ENCODE peak calls at places on chromosomes 3 and 15, in ten cellular contexts. W is hepatocyte; L is right cardiac atrium; E is CD8-positive, alpha-beta memory T cell; Z is stomach; A is Karpas-422; T is PC-9; P is uterus; V is HCT116; Q is left ventricle myocardium inferior. I is an unnamed sample. For H3K4me1, the result is how much of the 10 kb centered on the place peaks cover.

GRCh38 chr15:40242216-40242599 is 3.3 kb downstream of the PAK6 start:
- DNase-seq in L (no peak), E (no peak), Z (no peak), W (no peak), Q (no peak), P (no peak), A (no peak), T (no peak), V (no peak), I (no peak)

GRCh38 chr15:58771621-58772235 is 626 bp downstream of the MINDY2 start:
- DNase-seq in L (peak), W (peak), E (no peak), V (no peak), Q (peak), T (no peak), A (peak), P (peak), Z (peak), I (no peak)

GRCh38 chr3:4492240-4493007 is 724 bp upstream of the ITPR1 start:
- DNase-seq in T (peak), E (peak), Z (peak), V (no peak), Q (peak), W (peak), A (peak), L (peak), P (peak), I (peak)

GRCh38 chr3:142602630-142603339 is 6.6 kb downstream of the PLS1 start:
- DNase-seq in Z (no peak), T (no peak), L (no peak), V (no peak), E (no peak), P (no peak), W (no peak), Q (no peak), A (no peak), I (no peak)

GRCh38 chr3:88149146-88149515 is 628 bp upstream of the C3orf38 start:
- DNase-seq in W (no peak), V (peak), Z (no peak), P (no peak), E (no peak), A (no peak), Q (no peak), L (no peak), T (no peak), I (no peak)

GRCh38 chr3:102646557-102646956 is 211.7 kb downstream of the ZPLD1 start:
- DNase-seq in A (no peak), L (no peak), V (no peak), W (no peak), P (no peak), Q (no peak), E (no peak), T (no peak), Z (no peak), I (no peak)

GRCh38 chr15:25802285-25802830 is 60.8 kb downstream of the ATP10A start:
- DNase-seq in V (no peak), E (no peak), Z (no peak), W (no peak), T (no peak), A (no peak), P (no peak), L (no peak), Q (no peak), I (no peak)

GRCh38 chr3:108500728-108501127 is 9.7 kb downstream of the MYH15 start:
- DNase-seq in P (no peak), Q (no peak), T (no peak), E (no peak), W (no peak), V (no peak), Z (no peak), A (no peak), L (no peak), I (no peak)

GRCh38 chr3:56787784-56788256 is 13.9 kb downstream of the ARHGEF3 start:
- DNase-seq in A (no peak), W (no peak), L (no peak), E (no peak), Z (no peak), P (no peak), V (no peak), Q (no peak), T (no peak), I (no peak)

GRCh38 chr3:46849686-46850467 is 13.4 kb downstream of the MYL3 start:
- DNase-seq in E (no peak), A (no peak), W (no peak), P (no peak), Q (no peak), L (no peak), Z (peak), T (no peak), V (no peak), I (no peak)

GRCh38 chr15:66308526-66308925 is 15.2 kb downstream of the DIS3L start:
- DNase-seq in Q (no peak), A (no peak), L (no peak), W (no peak), P (no peak), Z (no peak), E (no peak), V (no peak), T (no peak), I (no peak)

GRCh38 chr15:32861741-32862140 is 143.9 kb downstream of the GREM1 start:
- DNase-seq in E (no peak), Z (no peak), L (peak), T (no peak), P (no peak), Q (no peak), A (no peak), V (no peak), W (peak), I (no peak)

GRCh38 chr15:95839367-95839782 is 491.1 kb upstream of the NR2F2 start:
- DNase-seq in A (no peak), T (no peak), V (no peak), Q (no peak), E (no peak), L (no peak), W (no peak), P (no peak), Z (no peak), I (no peak)

GRCh38 chr3:95172549-95172948 is 1109.7 kb downstream of the NSUN3 start:
- DNase-seq in V (no peak), W (no peak), L (no peak), Q (no peak), T (no peak), P (no peak), A (no peak), Z (no peak), E (no peak), I (no peak)

GRCh38 chr15:83499476-83499875 is 52.3 kb downstream of the SH3GL3 start:
- DNase-seq in E (no peak), Z (no peak), W (no peak), V (no peak), L (no peak), T (no peak), Q (no peak), P (no peak), A (no peak), I (no peak)

GRCh38 chr3:160822931-160823330 is 66.9 kb downstream of the PPM1L start:
- DNase-seq in V (no peak), E (no peak), T (no peak), L (no peak), A (no peak), W (no peak), P (no peak), Q (no peak), Z (no peak), I (no peak)

GRCh38 chr3:184748219-184749135 is 36.6 kb upstream of the MAGEF1 start:
- DNase-seq in Z (peak), W (peak), A (peak), E (no peak), Q (no peak), L (no peak), P (no peak), V (peak), T (peak), I (peak)

GRCh38 chr3:87792193-87792531 is 266.6 kb downstream of the CGGBP1 start:
- DNase-seq in P (no peak), A (no peak), Z (no peak), T (no peak), E (no peak), V (no peak), Q (no peak), W (no peak), L (no peak), I (no peak)

GRCh38 chr3:33722626-33723370 is 4.7 kb upstream of the CLASP2 start:
- DNase-seq in L (no peak), E (no peak), Z (no peak), W (no peak), A (no peak), T (no peak), Q (no peak), V (no peak), P (no peak), I (no peak)

GRCh38 chr15:93035953-93036810 is 52.8 kb downstream of the RGMA start:
- DNase-seq in Q (no peak), V (peak), P (no peak), E (peak), W (peak), Z (peak), L (peak), T (no peak), A (peak), I (peak)

GRCh38 chr3:112293368-112294321 is at the start of gene SLC9C1:
- DNase-seq in V (peak), L (peak), Q (no peak), E (no peak), W (peak), P (peak), A (peak), T (peak), Z (no peak), I (peak)

GRCh38 chr15:78301813-78302212 is 2.4 kb upstream of the SKIC8 start:
- DNase-seq in L (no peak), P (no peak), V (no peak), Q (no peak), A (no peak), Z (no peak), E (no peak), T (peak), W (no peak), I (no peak)

GRCh38 chr3:11238057-11238456 is 34.1 kb upstream of the ATG7 start:
- DNase-seq in Z (no peak), W (peak), P (no peak), V (peak), A (no peak), L (no peak), T (peak), Q (no peak), E (no peak), I (peak)

GRCh38 chr3:184765730-184766074 is 46.3 kb upstream of the VPS8 start:
- DNase-seq in T (peak), L (peak), E (no peak), Q (no peak), Z (no peak), A (peak), P (no peak), W (no peak), V (no peak), I (no peak)

GRCh38 chr3:12922299-12922698 is 80.9 kb upstream of the RPL32 start:
- DNase-seq in W (no peak), P (no peak), A (no peak), T (no peak), Z (no peak), V (no peak), E (no peak), L (no peak), Q (no peak), I (peak)

GRCh38 chr3:30915782-30916181 is 21.3 kb upstream of the GADL1 start:
- DNase-seq in P (no peak), V (no peak), L (no peak), T (no peak), W (no peak), E (no peak), Z (no peak), Q (no peak), A (no peak), I (no peak)

GRCh38 chr15:24675332-24676144 is at the start of gene NPAP1:
- DNase-seq in Q (no peak), P (no peak), T (no peak), A (no peak), V (no peak), E (no peak), L (peak), Z (no peak), W (no peak), I (no peak)

GRCh38 chr15:101181349-101181748 is 70.5 kb downstream of the CHSY1 start:
- DNase-seq in A (no peak), L (no peak), E (no peak), T (no peak), Z (no peak), W (no peak), V (no peak), Q (no peak), P (no peak), I (no peak)

GRCh38 chr15:25811481-25811906 is 51.6 kb downstream of the ATP10A start:
- DNase-seq in L (peak), T (no peak), W (no peak), Q (no peak), A (no peak), P (no peak), E (no peak), Z (no peak), V (no peak), I (no peak)

GRCh38 chr3:78917541-78917940 is 850.3 kb downstream of the ROBO1 start:
- DNase-seq in Z (no peak), W (no peak), E (no peak), V (no peak), A (no peak), Q (no peak), P (no peak), L (no peak), T (no peak), I (peak)

GRCh38 chr3:159852821-159853505 is 135.7 kb upstream of the IL12A start:
- DNase-seq in Z (no peak), Q (peak), V (no peak), P (peak), L (peak), A (peak), T (peak), E (no peak), W (peak), I (peak)

GRCh38 chr3:46098319-46098761 is 71.1 kb upstream of the XCR1 start:
- DNase-seq in W (no peak), V (no peak), E (no peak), L (peak), Z (no peak), Q (peak), T (peak), P (peak), A (peak), I (peak)

GRCh38 chr3:138625707-138626365 is 17.3 kb downstream of the FAIM start:
- DNase-seq in T (peak), V (no peak), A (no peak), W (no peak), Q (no peak), L (no peak), P (no peak), Z (no peak), E (no peak), I (no peak)

GRCh38 chr3:191257286-191257685 is 58.2 kb downstream of the OSTN start:
- DNase-seq in E (no peak), Z (no peak), W (no peak), P (no peak), T (no peak), A (no peak), Q (no peak), L (no peak), V (no peak), I (no peak)

GRCh38 chr3:191256405-191256804 is 57.4 kb downstream of the OSTN start:
- DNase-seq in V (no peak), L (no peak), E (no peak), P (no peak), Z (no peak), T (no peak), Q (no peak), A (no peak), W (no peak), I (no peak)

GRCh38 chr3:191253089-191253799 is 54.2 kb downstream of the OSTN start:
- DNase-seq in L (no peak), E (no peak), T (no peak), A (no peak), W (no peak), P (no peak), Z (no peak), V (no peak), Q (no peak), I (no peak)

GRCh38 chr3:191255156-191255555 is 56.1 kb downstream of the OSTN start:
- DNase-seq in P (no peak), E (no peak), A (no peak), L (no peak), V (no peak), Q (no peak), W (no peak), T (no peak), Z (no peak), I (no peak)

DNA sequence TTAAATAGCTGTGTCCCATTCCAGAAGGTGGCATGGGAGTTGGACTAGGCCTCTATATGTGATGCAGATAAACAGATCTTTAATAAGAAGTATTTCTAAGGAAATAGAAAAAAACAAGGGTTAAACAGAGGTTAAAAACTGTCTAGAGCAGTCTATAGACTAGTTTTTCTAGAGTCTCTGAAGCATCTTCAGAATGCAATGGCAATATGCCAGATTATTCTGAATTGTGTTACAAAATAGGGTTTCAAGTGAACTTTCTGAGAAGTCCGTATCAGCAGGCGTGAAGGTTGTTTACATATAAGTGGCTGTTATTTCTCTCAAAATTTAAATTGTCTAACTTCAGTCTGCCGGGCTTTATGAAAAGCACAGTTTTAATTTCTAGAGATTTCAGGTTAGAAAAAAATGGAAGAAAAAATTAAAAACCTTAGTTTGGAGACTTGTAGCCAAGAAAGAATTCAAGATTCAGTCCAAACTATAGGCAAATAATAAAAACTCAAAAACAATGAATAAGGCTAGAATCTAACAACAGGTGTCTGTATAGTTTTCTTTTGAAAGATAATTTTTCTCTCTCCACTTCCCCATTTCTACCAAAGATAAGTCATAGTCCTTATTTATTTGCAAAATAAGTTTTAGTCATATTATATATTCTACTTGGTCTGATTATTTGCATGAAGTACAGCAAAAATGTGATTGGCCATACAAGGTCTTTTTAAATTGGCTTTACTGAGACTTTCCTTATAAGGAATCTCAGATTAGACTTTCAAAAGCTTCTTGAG is 55.2 kb downstream of the OSTN start:
- DNase-seq in A (no peak), T (no peak), E (no peak), V (no peak), W (no peak), P (no peak), Q (no peak), L (no peak), Z (no peak), I (no peak)
- H3K27ac ChIP-seq in A (no peak), T (no peak), E (no peak), V (no peak), W (no peak), P (no peak), Q (no peak), L (no peak), Z (no peak), I (no peak)

GRCh38 chr3:63943678-63944077 is 31.5 kb upstream of the SCAANT1 start:
- DNase-seq in Q (no peak), T (no peak), Z (no peak), V (no peak), L (no peak), W (no peak), A (no peak), P (no peak), E (no peak), I (no peak)
- H3K4me1 ChIP-seq in Q (under half), T (under half), Z (half or more), V (under half), L (under half), W (under half), A (under half), P (under half), E (under half), I (under half)

GRCh38 chr3:9311265-9311664 is 51.6 kb upstream of the THUMPD3 start:
- DNase-seq in A (no peak), Z (no peak), Q (no peak), W (no peak), T (no peak), E (no peak), V (no peak), P (no peak), L (no peak), I (no peak)

GRCh38 chr3:9322780-9323179 is 40.1 kb upstream of the THUMPD3 start:
- DNase-seq in A (no peak), T (no peak), Q (no peak), Z (no peak), L (no peak), V (no peak), E (no peak), W (no peak), P (no peak), I (no peak)

GRCh38 chr3:9314796-9315195 is 48.1 kb upstream of the THUMPD3 start:
- DNase-seq in P (no peak), T (no peak), Q (no peak), Z (no peak), E (no peak), V (no peak), A (no peak), L (no peak), W (no peak), I (no peak)

DNA sequence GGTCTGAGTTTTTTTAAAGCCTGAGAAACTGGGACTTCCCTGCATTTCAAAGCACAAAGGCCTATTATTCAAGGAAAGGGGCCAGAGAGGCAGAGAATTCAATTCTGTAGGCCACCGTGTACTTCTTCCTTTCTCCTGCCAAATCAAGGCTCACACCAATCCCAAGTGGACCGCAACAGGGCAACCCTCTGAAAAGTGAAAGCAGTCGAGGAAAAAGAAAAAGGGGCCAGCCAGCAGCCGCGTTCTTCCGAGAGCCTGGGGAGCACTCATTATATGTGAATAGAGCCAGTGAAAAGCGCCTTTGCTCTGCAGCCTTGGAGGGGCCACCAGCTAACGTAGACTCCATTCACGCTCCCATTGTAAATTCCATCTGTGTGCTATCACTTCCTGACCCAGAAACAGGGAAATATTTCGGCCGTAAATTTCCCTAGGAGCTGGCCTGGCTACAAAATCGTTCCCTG is 45.9 kb upstream of the THUMPD3 start:
- DNase-seq in L (peak), A (no peak), E (no peak), Q (no peak), W (peak), Z (no peak), T (no peak), P (peak), V (no peak), I (peak)
- H3K4me3 ChIP-seq in L (peak), A (no peak), E (no peak), Q (peak), W (no peak), Z (peak), T (no peak), P (peak), V (no peak), I (no peak)

DNA sequence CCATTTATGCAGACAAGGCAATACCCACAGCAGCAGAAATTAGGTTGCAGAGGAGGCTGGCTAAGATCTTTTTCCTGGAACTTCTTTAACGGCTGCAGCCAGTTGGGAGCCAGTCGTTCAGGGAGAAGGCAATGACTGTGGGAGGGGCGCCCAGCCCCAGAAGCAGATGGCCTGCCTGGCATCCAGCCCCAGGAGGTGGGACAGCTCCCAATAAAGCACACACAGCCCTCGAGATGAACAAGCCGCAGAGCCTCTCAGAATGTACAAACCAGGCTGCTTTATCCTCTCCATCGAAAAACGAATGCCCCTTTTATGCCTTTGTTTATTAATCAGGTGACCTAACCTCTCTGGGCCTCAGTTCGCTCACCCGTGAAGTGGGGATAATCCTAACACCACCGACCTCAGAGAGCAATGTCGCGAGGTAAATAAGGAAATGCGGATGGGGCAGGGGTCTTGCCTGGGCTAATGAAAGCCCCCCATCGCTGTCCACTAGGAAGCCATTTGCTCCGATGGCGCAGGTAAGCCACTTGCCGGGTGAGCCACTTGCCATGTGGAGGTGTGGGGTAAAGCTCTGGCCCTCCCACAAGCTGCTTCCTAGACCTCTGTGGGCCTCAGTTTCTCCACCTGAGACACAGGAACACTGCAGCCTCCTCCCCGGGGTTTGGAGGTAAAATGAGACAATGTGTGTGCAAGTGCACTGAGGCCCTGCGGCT is 35.8 kb downstream of the MGLL start:
- DNase-seq in W (peak), Q (peak), E (no peak), T (no peak), V (no peak), A (no peak), Z (peak), L (peak), P (peak), I (peak)
- H3K27ac ChIP-seq in W (peak), Q (peak), E (no peak), T (no peak), V (no peak), A (peak), Z (peak), L (peak), P (peak), I (no peak)